ENCODE peak calls at places on chromosomes 3 and 15, in four cellular contexts. O, C, D and N are unnamed samples.

GRCh38 chr15:101206173-101206572 is 45.7 kb downstream of the CHSY1 start:
- DNase-seq in O (peak), C (no peak), D (no peak), N (peak)

GRCh38 chr3:44048196-44048924 is 193.3 kb upstream of the TOPAZ1 start:
- DNase-seq in O (peak), C (no peak), D (no peak), N (peak)

GRCh38 chr3:39639344-39640236 is 169.8 kb upstream of the MYRIP start:
- DNase-seq in O (peak), C (no peak), D (no peak), N (peak)

GRCh38 chr3:151949706-151950105 is 76.3 kb downstream of the SUCNR1 start:
- DNase-seq in O (no peak), C (no peak), D (no peak), N (no peak)

GRCh38 chr3:66483006-66483928 is 17.6 kb downstream of the LRIG1 start:
- DNase-seq in O (peak), C (no peak), D (no peak), N (peak)

GRCh38 chr15:57352535-57353316 is 23.6 kb upstream of the CGNL1 start:
- DNase-seq in O (no peak), C (no peak), D (no peak), N (no peak)

GRCh38 chr15:50137330-50137761 is 18.3 kb upstream of the ATP8B4 start:
- DNase-seq in O (peak), C (no peak), D (no peak), N (peak)

GRCh38 chr15:39549912-39550311 is 31.0 kb upstream of the THBS1 start:
- DNase-seq in O (no peak), C (no peak), D (no peak), N (no peak)

GRCh38 chr15:85533949-85534543 is 153.6 kb downstream of the AKAP13 start:
- DNase-seq in O (no peak), C (no peak), D (no peak), N (no peak)

GRCh38 chr15:90300988-90301715 is 35.7 kb downstream of the NGRN start:
- DNase-seq in O (peak), C (peak), D (peak), N (peak)